ENCODE peak calls at places on chromosome 3, in four cellular contexts. L is A549, G is K562, N is HepG2. Q is an unnamed sample.

GRCh38 chr3:127274200-127274599 is 13.6 kb downstream of the PRR20G start:
- DNase-seq in L (no peak), G (no peak), N (no peak), Q (no peak)

GRCh38 chr3:132288357-132288756 is 28.9 kb upstream of the ACP3 start:
- DNase-seq in L (no peak), G (no peak), N (no peak), Q (no peak)

GRCh38 chr3:57755368-57756021 is 614 bp upstream of the SLMAP start:
- DNase-seq in L (peak), G (peak), N (peak), Q (peak)

GRCh38 chr3:54056521-54056920 is 65.8 kb upstream of the CACNA2D3 start:
- DNase-seq in L (no peak), G (no peak), N (no peak), Q (no peak)

GRCh38 chr3:55678521-55679216 is 191.6 kb upstream of the WNT5A start:
- DNase-seq in L (no peak), G (no peak), N (no peak), Q (no peak)

GRCh38 chr3:142595581-142595950 is 627 bp upstream of the PLS1 start:
- DNase-seq in L (peak), G (peak), N (peak), Q (no peak)

GRCh38 chr3:108620250-108620649 is 30.7 kb downstream of the DZIP3 start:
- DNase-seq in L (no peak), G (no peak), N (no peak), Q (no peak)

GRCh38 chr3:45473841-45474240 is 85.5 kb downstream of the LARS2 start:
- DNase-seq in L (no peak), G (no peak), N (no peak), Q (no peak)

GRCh38 chr3:52056521-52056967 is at the start of gene DUSP7:
- DNase-seq in L (peak), G (peak), N (no peak), Q (peak)

DNA sequence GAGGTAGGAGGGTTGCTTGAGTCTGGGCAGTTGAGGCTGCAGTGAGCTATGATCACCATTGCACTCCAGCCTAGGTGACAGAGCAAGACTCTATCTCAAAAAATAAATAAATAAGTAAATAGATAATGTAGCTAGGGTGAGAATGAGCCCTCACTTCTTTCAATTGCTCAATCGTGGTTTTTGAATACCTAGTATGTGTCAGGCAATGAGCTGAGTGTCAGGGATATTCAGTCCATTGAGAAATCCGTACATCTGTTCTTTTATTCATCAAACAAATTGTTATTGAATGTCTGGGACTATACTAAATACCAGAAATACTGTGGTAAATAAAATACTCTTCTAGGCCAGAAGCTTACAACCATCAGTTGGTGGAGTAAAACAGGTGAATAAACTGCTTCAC is 6.2 kb upstream of the ZNF148 start:
- DNase-seq in L (no peak), G (no peak), N (no peak), Q (no peak)
- TF ChIP-seq JUN in L (no peak), G (no peak), N (no peak), Q (no peak)

DNA sequence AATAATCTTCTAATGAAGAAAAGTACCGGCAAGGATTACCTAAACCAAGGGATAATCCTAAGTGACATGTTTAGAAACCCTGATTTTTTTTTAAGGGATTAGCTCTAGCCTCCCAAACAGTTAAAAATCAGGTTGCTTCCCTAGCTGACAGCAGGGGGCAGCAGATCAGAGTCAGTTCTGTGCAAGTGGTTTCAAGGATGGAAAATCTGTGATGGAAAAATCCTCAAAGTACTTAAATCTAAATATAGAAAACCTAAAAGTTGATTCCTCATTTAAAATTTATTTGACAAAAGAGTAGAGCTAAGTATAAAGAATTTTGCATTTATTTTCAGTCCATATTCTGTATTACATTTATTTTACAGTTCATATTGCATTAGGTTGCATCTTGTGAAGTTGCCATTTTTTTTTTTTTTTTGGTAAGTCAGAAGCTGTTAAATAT is 107.6 kb downstream of the PEX5L start:
- DNase-seq in L (peak), G (peak), N (peak), Q (peak)
- TF ChIP-seq HMGXB4 in L (no peak), G (no peak), N (no peak), Q (no peak)

GRCh38 chr3:65473746-65474145 is 565.0 kb downstream of the MAGI1 start:
- DNase-seq in L (no peak), G (no peak), N (no peak), Q (no peak)
- TF ChIP-seq CTCF in L (no peak), G (no peak), N (no peak), Q (no peak)

DNA sequence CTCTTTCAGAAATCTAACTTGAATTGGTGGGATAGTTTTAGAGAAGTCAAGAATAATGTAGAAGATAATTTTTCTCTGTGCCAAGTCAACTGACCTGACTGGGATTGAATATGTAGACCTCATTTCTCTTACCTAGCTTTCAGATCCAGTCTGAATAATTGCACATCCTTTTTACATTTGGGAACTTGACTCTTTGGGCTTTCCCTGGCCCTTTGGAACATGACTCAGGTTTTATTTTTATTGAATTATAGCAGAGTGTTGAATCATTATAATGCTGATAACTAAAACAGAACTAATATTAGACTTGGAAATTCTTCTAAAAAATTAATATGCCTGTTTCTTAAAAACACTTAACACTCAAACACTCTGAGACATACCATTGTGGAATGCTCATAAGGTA is 76.5 kb downstream of the PFN2 start:
- DNase-seq in L (no peak), G (no peak), N (no peak), Q (no peak)
- TF ChIP-seq JUN in L (no peak), G (no peak), N (no peak), Q (no peak)

GRCh38 chr3:195897081-195897852 is 11.1 kb downstream of the TNK2 start:
- DNase-seq in L (peak), G (peak), N (no peak), Q (no peak)
- TF ChIP-seq HMGXB4 in L (no peak), G (no peak), N (no peak), Q (no peak)

GRCh38 chr3:183768114-183768513 is 57.3 kb downstream of the MAP6D1 start:
- DNase-seq in L (no peak), G (no peak), N (no peak), Q (no peak)

GRCh38 chr3:183766745-183767606 is 58.4 kb downstream of the MAP6D1 start:
- DNase-seq in L (peak), G (peak), N (peak), Q (peak)

GRCh38 chr3:183766107-183766506 is 59.3 kb downstream of the MAP6D1 start:
- DNase-seq in L (no peak), G (no peak), N (no peak), Q (no peak)

GRCh38 chr3:183764854-183765731 is 60.3 kb downstream of the MAP6D1 start:
- DNase-seq in L (peak), G (no peak), N (no peak), Q (no peak)

DNA sequence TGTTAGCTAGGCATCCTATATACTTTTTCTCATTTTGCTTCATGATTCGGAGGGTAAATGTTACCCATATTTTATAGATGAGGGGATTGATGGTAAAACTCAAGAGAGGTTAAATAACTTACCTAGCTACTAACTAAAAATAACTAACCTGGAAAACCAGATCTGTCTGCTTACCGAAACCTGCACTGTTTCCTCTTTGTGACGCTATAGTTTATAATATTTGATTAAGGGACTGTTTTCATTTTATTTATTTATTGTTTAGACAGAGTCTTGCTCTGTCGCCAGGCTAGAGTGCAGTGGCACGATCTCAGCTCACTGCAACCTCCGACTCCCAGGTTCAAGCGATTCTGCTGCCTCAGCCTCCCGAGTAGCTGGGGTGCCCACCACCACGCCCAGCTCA is 55.9 kb downstream of the MAP6D1 start:
- DNase-seq in L (no peak), G (no peak), N (no peak), Q (no peak)
- TF ChIP-seq CTCF in L (no peak), G (no peak), N (no peak), Q (no peak)